ENCODE peak calls at places on chromosomes 6 and 20, in eight cellular contexts. E, K, B, X, H, M, G and U are unnamed samples.

GRCh38 chr6:31697555-31697954 is 5.6 kb downstream of the ABHD16A start:
- ATAC-seq in E (no peak), K (no peak), B (no peak), X (no peak), H (no peak), M (peak; percentile 22), G (no peak), U (no peak)

GRCh38 chr20:54090230-54091119 is 20.1 kb upstream of the BCAS1 start:
- ATAC-seq in E (no peak), K (no peak), B (no peak), X (no peak), H (no peak), M (peak; percentile 73), G (no peak), U (no peak)

GRCh38 chr6:110738899-110739365 is 76.3 kb downstream of the CDK19 start:
- ATAC-seq in E (peak; percentile 59), K (no peak), B (peak; percentile 99), X (peak; percentile 93), H (peak; percentile 38), M (peak; percentile 58), G (no peak), U (peak; percentile 71)

GRCh38 chr20:53778041-53778516 is 184.4 kb upstream of the ZNF217 start:
- ATAC-seq in E (peak; percentile 45), K (no peak), B (no peak), X (no peak), H (no peak), M (no peak), G (no peak), U (no peak)

GRCh38 chr6:97014595-97014994 is 90.1 kb downstream of the KLHL32 start:
- ATAC-seq in E (no peak), K (no peak), B (no peak), X (no peak), H (no peak), M (no peak), G (no peak), U (no peak)

GRCh38 chr6:46190889-46191288 is 20.1 kb upstream of the ENPP5 start:
- ATAC-seq in E (no peak), K (no peak), B (no peak), X (no peak), H (no peak), M (no peak), G (no peak), U (no peak)

GRCh38 chr6:42692151-42692911 is 30.1 kb downstream of the PRPH2 start:
- ATAC-seq in E (peak; percentile 25), K (peak; percentile 89), B (no peak), X (no peak), H (no peak), M (no peak), G (no peak), U (peak; percentile 48)

GRCh38 chr6:35188886-35189285 is 24.9 kb upstream of the SCUBE3 start:
- ATAC-seq in E (no peak), K (no peak), B (no peak), X (no peak), H (no peak), M (no peak), G (no peak), U (no peak)

GRCh38 chr6:30129270-30129669 is 6.7 kb upstream of the TRIM40 start:
- ATAC-seq in E (no peak), K (no peak), B (no peak), X (no peak), H (no peak), M (no peak), G (no peak), U (no peak)

GRCh38 chr6:145036236-145036635 is 699.1 kb downstream of the EPM2A start:
- ATAC-seq in E (no peak), K (no peak), B (no peak), X (no peak), H (no peak), M (no peak), G (no peak), U (no peak)

GRCh38 chr6:43035495-43036194 is 14.2 kb downstream of the RRP36 start:
- ATAC-seq in E (no peak), K (no peak), B (peak; percentile 86), X (no peak), H (peak; percentile 23), M (no peak), G (peak; percentile 24), U (no peak)

GRCh38 chr6:33772114-33772830 is 16.7 kb downstream of the LEMD2 start:
- ATAC-seq in E (no peak), K (peak; percentile 6), B (no peak), X (no peak), H (no peak), M (peak; percentile 15), G (no peak), U (no peak)

GRCh38 chr6:33770116-33770832 is 18.7 kb downstream of the LEMD2 start:
- ATAC-seq in E (no peak), K (no peak), B (no peak), X (no peak), H (no peak), M (no peak), G (peak; percentile 19), U (no peak)

GRCh38 chr6:33772902-33773472 is 15.9 kb downstream of the LEMD2 start:
- ATAC-seq in E (no peak), K (no peak), B (no peak), X (no peak), H (no peak), M (no peak), G (no peak), U (no peak)

GRCh38 chr6:33770833-33771341 is 18.0 kb downstream of the LEMD2 start:
- ATAC-seq in E (no peak), K (no peak), B (no peak), X (no peak), H (no peak), M (no peak), G (no peak), U (peak; percentile 5)

GRCh38 chr6:33771342-33772113 is 17.4 kb downstream of the LEMD2 start:
- ATAC-seq in E (peak; percentile 95), K (peak; percentile 80), B (peak; percentile 62), X (peak; percentile 92), H (peak; percentile 83), M (peak; percentile 89), G (peak; percentile 85), U (peak; percentile 85)
- TF ChIP-seq POLR2AphosphoS5 in E (no peak), K (no peak), B (no peak), X (peak; percentile 19), H (peak; percentile 68), M (no peak), G (no peak), U (peak; percentile 42)

GRCh38 chr20:59365611-59366284 is 65.3 kb downstream of the EDN3 start:
- ATAC-seq in E (no peak), K (no peak), B (no peak), X (no peak), H (no peak), M (no peak), G (no peak), U (no peak)

GRCh38 chr20:59360934-59361333 is 60.5 kb downstream of the EDN3 start:
- ATAC-seq in E (no peak), K (no peak), B (no peak), X (no peak), H (no peak), M (no peak), G (no peak), U (no peak)

GRCh38 chr20:59364611-59365010 is 64.2 kb downstream of the EDN3 start:
- ATAC-seq in E (no peak), K (no peak), B (peak; percentile 20), X (no peak), H (no peak), M (no peak), G (no peak), U (no peak)

GRCh38 chr20:59359908-59360307 is 59.5 kb downstream of the EDN3 start:
- ATAC-seq in E (no peak), K (no peak), B (no peak), X (no peak), H (no peak), M (no peak), G (no peak), U (no peak)

GRCh38 chr20:59363094-59363493 is 62.7 kb downstream of the EDN3 start:
- ATAC-seq in E (no peak), K (no peak), B (no peak), X (no peak), H (no peak), M (no peak), G (no peak), U (no peak)
- TF ChIP-seq POLR2AphosphoS5 in E (no peak), K (no peak), B (no peak), X (no peak), H (no peak), M (no peak), G (no peak), U (no peak)

GRCh38 chr20:2871111-2871465 is 2.2 kb upstream of the PTPRA start:
- ATAC-seq in E (no peak), K (no peak), B (no peak), X (no peak), H (no peak), M (no peak), G (no peak), U (no peak)

GRCh38 chr20:2873747-2874041 is 413 bp downstream of the PTPRA start:
- ATAC-seq in E (no peak), K (no peak), B (no peak), X (no peak), H (no peak), M (peak; percentile 37), G (peak; percentile 23), U (no peak)

GRCh38 chr20:2873010-2873746 is at the start of gene PTPRA:
- ATAC-seq in E (peak; percentile 89), K (peak; percentile 98), B (peak; percentile 90), X (peak; percentile 98), H (peak; percentile 96), M (peak; percentile 94), G (peak; percentile 83), U (peak; percentile 99)

GRCh38 chr20:2871555-2872303 is 1.6 kb upstream of the PTPRA start:
- ATAC-seq in E (peak; percentile 36), K (no peak), B (peak; percentile 33), X (no peak), H (no peak), M (no peak), G (peak; percentile 6), U (no peak)

DNA sequence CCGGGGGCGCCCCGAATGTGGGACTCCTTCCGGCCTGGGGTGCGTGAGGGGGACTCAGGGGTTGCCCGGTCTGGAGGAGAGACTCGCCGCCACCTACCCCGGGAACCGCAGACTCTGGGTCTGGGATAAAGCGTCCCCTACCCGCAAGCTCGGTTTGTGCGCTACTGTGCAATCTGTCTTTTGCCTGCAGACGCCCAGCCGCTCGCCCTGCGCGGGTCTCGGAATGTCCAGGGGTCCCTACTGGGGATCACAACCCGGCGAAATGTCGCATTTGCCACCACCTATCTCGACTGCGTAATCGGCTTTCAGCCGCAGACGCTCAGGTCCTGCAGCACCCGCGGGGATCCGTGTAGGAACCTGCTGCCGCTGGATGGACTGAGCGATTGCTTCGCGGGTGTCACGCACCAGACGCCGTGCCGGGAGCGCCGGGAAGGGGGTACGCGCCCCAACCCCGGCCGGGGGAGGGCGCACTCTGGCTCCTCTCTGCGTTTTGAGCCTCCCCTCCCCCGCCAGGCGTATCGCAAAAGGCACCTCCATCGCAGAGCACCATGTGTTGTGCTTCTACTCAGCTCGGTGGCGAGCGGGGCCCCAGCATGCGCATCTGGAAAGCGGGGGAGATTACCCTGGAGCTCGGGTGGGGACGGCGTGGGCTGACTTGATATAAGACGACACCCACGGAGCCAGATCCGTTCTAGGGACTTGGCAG is 824 bp upstream of the PTPRA start:
- ATAC-seq in E (peak; percentile 79), K (peak; percentile 17), B (peak; percentile 65), X (peak; percentile 66), H (peak; percentile 63), M (peak; percentile 59), G (peak; percentile 58), U (peak; percentile 33)
- TF ChIP-seq POLR2AphosphoS5 in E (peak; percentile 27), K (no peak), B (no peak), X (no peak), H (no peak), M (no peak), G (no peak), U (peak; percentile 7)

GRCh38 chr6:106913111-106913510 is 61.4 kb downstream of the CD24 start:
- ATAC-seq in E (no peak), K (no peak), B (no peak), X (no peak), H (no peak), M (no peak), G (no peak), U (no peak)
- TF ChIP-seq POLR2AphosphoS5 in E (no peak), K (no peak), B (no peak), X (no peak), H (no peak), M (no peak), G (no peak), U (no peak)